ENCODE peak calls at places on chromosomes 12 and 14, in seven cellular contexts. L is left ventricle myocardium inferior, X is cardiac septum, I is GF-D8, C is NCI-H2029 treated with DMSO at 0.1 percent for 48 hours, G is HTR-8/SVneo, A is anterior cingulate cortex. Z is an unnamed sample.

GRCh38 chr12:5909560-5909959 is 35.5 kb downstream of the ANO2 start:
- DNase-seq in C (no peak), L (no peak), X (no peak), A (no peak), G (no peak), I (no peak), Z (no peak)

GRCh38 chr12:101127521-101128219 is 82.4 kb downstream of the SLC5A8 start:
- DNase-seq in X (no peak), A (no peak), L (no peak), C (no peak), I (no peak), G (peak; percentile 12), Z (no peak)

GRCh38 chr14:84749191-84749945 is 780.6 kb upstream of the FLRT2 start:
- DNase-seq in G (no peak), L (no peak), X (no peak), I (no peak), A (no peak), C (no peak), Z (no peak)

GRCh38 chr14:74973003-74973614 is 17.7 kb upstream of the PGF start:
- DNase-seq in X (peak; percentile 90), A (no peak), L (peak; percentile 78), C (no peak), G (no peak), I (no peak), Z (no peak)

GRCh38 chr12:52184813-52185212 is 7.0 kb downstream of the KRT80 start:
- DNase-seq in A (no peak), L (no peak), C (no peak), X (no peak), I (no peak), G (no peak), Z (no peak)

GRCh38 chr12:8960185-8960584 is 10.7 kb upstream of the M6PR start:
- DNase-seq in I (no peak), G (no peak), C (no peak), L (no peak), A (no peak), X (no peak), Z (no peak)

GRCh38 chr14:91753501-91754128 is 21.7 kb upstream of the CATSPERB start:
- DNase-seq in I (no peak), X (no peak), G (no peak), C (no peak), A (no peak), L (no peak), Z (no peak)

GRCh38 chr14:105388976-105389375 is 9.4 kb upstream of the TEX22 start:
- DNase-seq in A (no peak), G (no peak), L (no peak), I (no peak), C (no peak), X (no peak), Z (no peak)

GRCh38 chr14:95527392-95528002 is 7.4 kb upstream of the GLRX5 start:
- DNase-seq in L (no peak), C (no peak), G (no peak), X (no peak), I (peak; percentile 14), A (peak; percentile 31), Z (no peak)